ENCODE peak calls at places on chromosomes 2 and 18, in seven cellular contexts. One of them, this sample, is unnamed.

GRCh38 chr18:46319793-46320192 is 215.6 kb downstream of the HAUS1 start:
- DNase-seq in activated CD4-positive, alpha-beta T cell treated with anti-CD3 and anti-CD28 coated beads, Interleukin-2, amount 10 ng/mL, durations not matched to agents 24 days and 14 days: no peak
- DNase-seq in stimulated activated CD4-positive, alpha-beta T cell treated with anti-CD3 and anti-CD28 coated beads, Interleukin-12 subunit alpha, Interleukin-12 subunit beta, amount 100 ng/mL, for 4 hours: no peak
- DNase-seq in amniotic stem cell: no peak
- DNase-seq in ureter: no peak
- DNase-seq in CD4-positive, alpha-beta memory T cell: no peak
- DNase-seq in HL-60: no peak
- DNase-seq in this sample: no peak

GRCh38 chr18:59959079-59959478 is 59.3 kb downstream of the PMAIP1 start:
- DNase-seq in activated CD4-positive, alpha-beta T cell treated with anti-CD3 and anti-CD28 coated beads, Interleukin-2, amount 10 ng/mL, durations not matched to agents 24 days and 14 days: no peak
- DNase-seq in stimulated activated CD4-positive, alpha-beta T cell treated with anti-CD3 and anti-CD28 coated beads, Interleukin-12 subunit alpha, Interleukin-12 subunit beta, amount 100 ng/mL, for 4 hours: no peak
- DNase-seq in amniotic stem cell: no peak
- DNase-seq in ureter: no peak
- DNase-seq in CD4-positive, alpha-beta memory T cell: no peak
- DNase-seq in HL-60: no peak
- DNase-seq in this sample: no peak

GRCh38 chr2:235232474-235233435 is 261.1 kb upstream of the AGAP1 start:
- DNase-seq in activated CD4-positive, alpha-beta T cell treated with anti-CD3 and anti-CD28 coated beads, Interleukin-2, amount 10 ng/mL, durations not matched to agents 24 days and 14 days: peak
- DNase-seq in stimulated activated CD4-positive, alpha-beta T cell treated with anti-CD3 and anti-CD28 coated beads, Interleukin-12 subunit alpha, Interleukin-12 subunit beta, amount 100 ng/mL, for 4 hours: no peak
- DNase-seq in amniotic stem cell: no peak
- DNase-seq in ureter: peak
- DNase-seq in CD4-positive, alpha-beta memory T cell: no peak
- DNase-seq in HL-60: no peak
- DNase-seq in this sample: no peak

GRCh38 chr2:136081582-136082210 is 36.3 kb downstream of the CXCR4 start:
- DNase-seq in activated CD4-positive, alpha-beta T cell treated with anti-CD3 and anti-CD28 coated beads, Interleukin-2, amount 10 ng/mL, durations not matched to agents 24 days and 14 days: no peak
- DNase-seq in stimulated activated CD4-positive, alpha-beta T cell treated with anti-CD3 and anti-CD28 coated beads, Interleukin-12 subunit alpha, Interleukin-12 subunit beta, amount 100 ng/mL, for 4 hours: no peak
- DNase-seq in amniotic stem cell: no peak
- DNase-seq in ureter: no peak
- DNase-seq in CD4-positive, alpha-beta memory T cell: no peak
- DNase-seq in HL-60: no peak
- DNase-seq in this sample: no peak

GRCh38 chr2:181152221-181152620 is 171.8 kb downstream of the UBE2E3 start:
- DNase-seq in activated CD4-positive, alpha-beta T cell treated with anti-CD3 and anti-CD28 coated beads, Interleukin-2, amount 10 ng/mL, durations not matched to agents 24 days and 14 days: no peak
- DNase-seq in stimulated activated CD4-positive, alpha-beta T cell treated with anti-CD3 and anti-CD28 coated beads, Interleukin-12 subunit alpha, Interleukin-12 subunit beta, amount 100 ng/mL, for 4 hours: no peak
- DNase-seq in amniotic stem cell: no peak
- DNase-seq in ureter: no peak
- DNase-seq in CD4-positive, alpha-beta memory T cell: no peak
- DNase-seq in HL-60: no peak
- DNase-seq in this sample: no peak

GRCh38 chr18:21456428-21457178 is 143.9 kb downstream of the ESCO1 start:
- DNase-seq in activated CD4-positive, alpha-beta T cell treated with anti-CD3 and anti-CD28 coated beads, Interleukin-2, amount 10 ng/mL, durations not matched to agents 24 days and 14 days: no peak
- DNase-seq in stimulated activated CD4-positive, alpha-beta T cell treated with anti-CD3 and anti-CD28 coated beads, Interleukin-12 subunit alpha, Interleukin-12 subunit beta, amount 100 ng/mL, for 4 hours: no peak
- DNase-seq in amniotic stem cell: no peak
- DNase-seq in ureter: no peak
- DNase-seq in CD4-positive, alpha-beta memory T cell: no peak
- DNase-seq in HL-60: no peak
- DNase-seq in this sample: no peak

GRCh38 chr18:59233017-59233410 is 13.1 kb downstream of the GRP start:
- DNase-seq in activated CD4-positive, alpha-beta T cell treated with anti-CD3 and anti-CD28 coated beads, Interleukin-2, amount 10 ng/mL, durations not matched to agents 24 days and 14 days: no peak
- DNase-seq in stimulated activated CD4-positive, alpha-beta T cell treated with anti-CD3 and anti-CD28 coated beads, Interleukin-12 subunit alpha, Interleukin-12 subunit beta, amount 100 ng/mL, for 4 hours: no peak
- DNase-seq in amniotic stem cell: peak
- DNase-seq in ureter: no peak
- DNase-seq in CD4-positive, alpha-beta memory T cell: no peak
- DNase-seq in HL-60: no peak
- DNase-seq in this sample: peak

GRCh38 chr2:235238537-235238936 is 255.3 kb upstream of the AGAP1 start:
- DNase-seq in activated CD4-positive, alpha-beta T cell treated with anti-CD3 and anti-CD28 coated beads, Interleukin-2, amount 10 ng/mL, durations not matched to agents 24 days and 14 days: no peak
- DNase-seq in stimulated activated CD4-positive, alpha-beta T cell treated with anti-CD3 and anti-CD28 coated beads, Interleukin-12 subunit alpha, Interleukin-12 subunit beta, amount 100 ng/mL, for 4 hours: no peak
- DNase-seq in amniotic stem cell: no peak
- DNase-seq in ureter: peak
- DNase-seq in CD4-positive, alpha-beta memory T cell: no peak
- DNase-seq in HL-60: no peak
- DNase-seq in this sample: no peak

GRCh38 chr2:239839306-239839705 is 185.8 kb downstream of the NDUFA10 start:
- DNase-seq in activated CD4-positive, alpha-beta T cell treated with anti-CD3 and anti-CD28 coated beads, Interleukin-2, amount 10 ng/mL, durations not matched to agents 24 days and 14 days: no peak
- DNase-seq in stimulated activated CD4-positive, alpha-beta T cell treated with anti-CD3 and anti-CD28 coated beads, Interleukin-12 subunit alpha, Interleukin-12 subunit beta, amount 100 ng/mL, for 4 hours: no peak
- DNase-seq in amniotic stem cell: no peak
- DNase-seq in ureter: peak
- DNase-seq in CD4-positive, alpha-beta memory T cell: no peak
- DNase-seq in HL-60: no peak
- DNase-seq in this sample: no peak

This sample was measured in SK-N-MC.